ENCODE peak calls at places on chromosome 17, in four cellular contexts. K is spleen, A is transverse colon, B is upper lobe of left lung. C is an unnamed sample.

GRCh38 chr17:79626156-79626890 is 15.5 kb upstream of the RBFOX3 start:
- DNase-seq in K (peak), A (peak), B (no peak), C (peak)

GRCh38 chr17:63995626-63996025 is 2.5 kb upstream of the PRR29 start:
- DNase-seq in K (peak), A (no peak), B (no peak), C (peak)

GRCh38 chr17:58402047-58402446 is 15.3 kb downstream of the RNF43 start:
- DNase-seq in K (no peak), A (no peak), B (no peak), C (no peak)

GRCh38 chr17:72953621-72954020 is 138.9 kb downstream of the SLC39A11 start:
- DNase-seq in K (no peak), A (no peak), B (no peak), C (no peak)

GRCh38 chr17:51657224-51657623 is 396.9 kb downstream of the UTP18 start:
- DNase-seq in K (no peak), A (no peak), B (no peak), C (no peak)

GRCh38 chr17:6366144-6366755 is 68.7 kb downstream of the AIPL1 start:
- DNase-seq in K (no peak), A (no peak), B (no peak), C (no peak)

GRCh38 chr17:21214015-21214776 is at the start of gene TMEM11:
- DNase-seq in K (peak), A (peak), B (peak), C (peak)

GRCh38 chr17:61833536-61834203 is 29.7 kb downstream of the BRIP1 start:
- DNase-seq in K (no peak), A (no peak), B (no peak), C (no peak)

GRCh38 chr17:57372156-57372555 is 115.8 kb downstream of the MSI2 start:
- DNase-seq in K (no peak), A (no peak), B (no peak), C (no peak)

GRCh38 chr17:21467196-21467595 is 91.0 kb downstream of the KCNJ12 start:
- DNase-seq in K (no peak), A (no peak), B (no peak), C (no peak)

GRCh38 chr17:79936661-79937434 is 97.6 kb upstream of the CBX4 start:
- DNase-seq in K (peak), A (no peak), B (peak), C (peak)

GRCh38 chr17:5331506-5331905 is 49.4 kb downstream of the RABEP1 start:
- DNase-seq in K (no peak), A (no peak), B (no peak), C (no peak)

GRCh38 chr17:73231841-73232586 is 29.7 kb downstream of the CPSF4L start:
- DNase-seq in K (peak), A (peak), B (peak), C (peak)

GRCh38 chr17:63425478-63425877 is 20.6 kb downstream of the CYB561 start:
- DNase-seq in K (peak), A (peak), B (no peak), C (no peak)

GRCh38 chr17:30249460-30249859 is 14.0 kb upstream of the SLC6A4 start:
- DNase-seq in K (no peak), A (no peak), B (no peak), C (no peak)

GRCh38 chr17:69434164-69434579 is 19.7 kb downstream of the MAP2K6 start:
- DNase-seq in K (no peak), A (no peak), B (no peak), C (no peak)

GRCh38 chr17:2050246-2050866 is 4.5 kb upstream of the HIC1 start:
- DNase-seq in K (peak), A (peak), B (peak), C (peak)

GRCh38 chr17:83195330-83196087 is 116.1 kb downstream of the METRNL start:
- DNase-seq in K (peak), A (no peak), B (peak), C (no peak)

GRCh38 chr17:76147211-76148014 is 6.4 kb upstream of the FOXJ1 start:
- DNase-seq in K (peak), A (no peak), B (no peak), C (peak)

GRCh38 chr17:21173543-21173942 is 40.4 kb downstream of the TMEM11 start:
- DNase-seq in K (no peak), A (no peak), B (no peak), C (no peak)

GRCh38 chr17:47957591-47958490 is at the start of gene PRR15L:
- DNase-seq in K (no peak), A (peak), B (no peak), C (no peak)

GRCh38 chr17:31778538-31778937 is 80.5 kb downstream of the COPRS start:
- DNase-seq in K (no peak), A (no peak), B (no peak), C (no peak)

GRCh38 chr17:60971515-60972369 is 294.1 kb downstream of the BCAS3 start:
- DNase-seq in K (no peak), A (peak), B (no peak), C (peak)

DNA sequence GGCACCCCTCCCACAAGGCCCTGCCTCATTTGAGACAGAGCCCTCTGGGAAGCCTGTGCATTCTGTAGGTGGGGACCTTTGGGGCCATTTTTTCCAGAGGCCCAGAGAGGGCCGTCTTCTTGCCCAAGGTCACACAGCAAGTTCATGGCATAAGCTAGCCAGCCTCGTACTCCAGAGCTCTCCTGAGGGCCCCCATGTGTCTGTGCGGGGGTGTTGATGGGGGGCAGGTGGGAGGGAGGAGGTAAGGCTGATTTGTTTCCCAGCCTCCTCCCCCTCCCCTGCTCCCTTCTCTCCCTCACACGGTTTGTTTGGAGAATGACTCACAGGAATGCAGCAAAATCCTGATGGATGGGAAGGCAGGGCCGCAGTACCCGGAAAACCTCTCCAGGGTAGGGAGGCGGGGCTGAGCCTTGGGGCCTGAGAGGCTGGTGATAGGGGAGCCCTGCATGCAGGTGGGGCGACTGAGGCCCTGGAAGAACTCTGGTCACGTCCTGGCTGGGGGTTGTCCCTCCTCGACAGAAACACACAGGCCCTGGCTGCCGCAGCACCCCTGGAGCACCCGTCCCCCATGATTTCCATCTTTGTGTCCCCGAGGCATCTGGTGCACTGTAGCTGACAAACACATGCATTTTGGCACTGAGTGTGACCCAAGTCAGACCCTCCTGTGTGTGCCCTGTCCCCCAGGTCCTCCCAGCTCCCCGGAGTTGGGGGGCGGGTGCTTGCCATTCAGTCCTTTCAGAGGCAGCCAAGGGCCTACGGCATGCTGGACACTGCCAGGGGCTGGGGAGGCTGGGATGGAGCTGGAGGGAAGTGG is 29.7 kb downstream of the RAI1 start:
- DNase-seq in K (no peak), A (peak), B (no peak), C (peak)
- TF ChIP-seq POLR2A in K (no peak), A (no peak), B (no peak), C (no peak)

DNA sequence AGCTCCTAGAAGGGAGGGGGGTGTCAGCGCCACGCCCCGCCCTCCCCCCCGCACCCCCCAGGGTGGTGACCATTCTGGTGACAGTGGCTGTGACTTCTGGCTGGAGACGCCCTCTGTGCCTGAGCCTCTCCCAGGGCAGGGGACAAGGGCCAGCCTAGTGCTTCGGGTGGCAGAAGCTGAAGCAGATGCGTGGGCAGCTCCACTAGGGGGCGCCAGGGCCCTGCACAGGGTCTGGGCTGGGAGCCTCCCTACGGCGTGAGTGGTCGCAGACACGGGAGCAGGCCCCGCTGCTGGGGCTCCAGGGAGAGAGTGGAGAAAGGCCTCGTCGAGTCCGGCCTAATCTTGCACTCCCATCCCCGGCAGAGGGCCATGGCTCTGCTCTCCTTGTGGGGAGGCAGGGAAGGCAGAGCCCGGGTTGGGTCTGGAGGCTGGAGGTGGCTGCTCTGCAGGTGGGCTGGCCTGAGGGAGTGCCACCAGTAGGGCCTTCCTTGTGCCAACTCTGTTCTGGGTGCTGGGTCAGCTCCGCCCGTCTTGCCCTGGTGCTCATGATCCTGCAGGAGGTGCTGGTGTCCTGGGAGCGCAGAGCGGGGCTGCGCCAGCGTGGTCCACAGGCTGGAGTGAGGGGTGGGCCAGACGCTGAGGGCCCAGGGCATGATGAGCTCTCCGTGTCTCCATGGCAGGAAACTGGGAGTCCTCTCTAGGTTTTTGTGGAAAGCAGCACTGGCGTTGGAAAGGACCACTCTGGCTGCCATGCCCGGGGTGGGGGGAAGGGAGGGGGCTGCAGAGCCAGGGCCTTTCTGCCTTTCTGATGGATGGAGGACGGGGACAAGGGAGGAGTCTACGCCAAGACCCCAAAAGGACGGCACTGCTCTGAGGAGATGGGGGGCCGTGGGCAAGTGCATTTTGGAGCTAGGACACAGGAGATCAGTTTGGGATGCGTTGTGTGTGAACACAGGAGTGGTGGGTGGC is 2.5 kb downstream of the CENPX start:
- DNase-seq in K (peak), A (peak), B (peak), C (peak)
- TF ChIP-seq CTCF in K (peak), A (peak), B (peak), C (peak)

GRCh38 chr17:17709815-17710321 is 28.6 kb downstream of the RAI1 start:
- DNase-seq in K (no peak), A (no peak), B (no peak), C (no peak)
- TF ChIP-seq POLR2A in K (no peak), A (no peak), B (no peak), C (no peak)

GRCh38 chr17:78315355-78316114 is 44.3 kb downstream of the SOCS3 start:
- DNase-seq in K (no peak), A (peak), B (no peak), C (no peak)
- TF ChIP-seq CTCF in K (no peak), A (no peak), B (no peak), C (no peak)

GRCh38 chr17:44217738-44218343 is 1.6 kb downstream of the UBTF start:
- DNase-seq in K (peak), A (peak), B (no peak), C (peak)

GRCh38 chr17:44219126-44219635 is 294 bp downstream of the UBTF start:
- DNase-seq in K (no peak), A (peak), B (no peak), C (peak)

GRCh38 chr17:44219636-44220210 is at the start of gene UBTF:
- DNase-seq in K (peak), A (peak), B (peak), C (peak)

GRCh38 chr17:44216674-44217073 is 2.8 kb downstream of the UBTF start:
- DNase-seq in K (no peak), A (no peak), B (no peak), C (no peak)

DNA sequence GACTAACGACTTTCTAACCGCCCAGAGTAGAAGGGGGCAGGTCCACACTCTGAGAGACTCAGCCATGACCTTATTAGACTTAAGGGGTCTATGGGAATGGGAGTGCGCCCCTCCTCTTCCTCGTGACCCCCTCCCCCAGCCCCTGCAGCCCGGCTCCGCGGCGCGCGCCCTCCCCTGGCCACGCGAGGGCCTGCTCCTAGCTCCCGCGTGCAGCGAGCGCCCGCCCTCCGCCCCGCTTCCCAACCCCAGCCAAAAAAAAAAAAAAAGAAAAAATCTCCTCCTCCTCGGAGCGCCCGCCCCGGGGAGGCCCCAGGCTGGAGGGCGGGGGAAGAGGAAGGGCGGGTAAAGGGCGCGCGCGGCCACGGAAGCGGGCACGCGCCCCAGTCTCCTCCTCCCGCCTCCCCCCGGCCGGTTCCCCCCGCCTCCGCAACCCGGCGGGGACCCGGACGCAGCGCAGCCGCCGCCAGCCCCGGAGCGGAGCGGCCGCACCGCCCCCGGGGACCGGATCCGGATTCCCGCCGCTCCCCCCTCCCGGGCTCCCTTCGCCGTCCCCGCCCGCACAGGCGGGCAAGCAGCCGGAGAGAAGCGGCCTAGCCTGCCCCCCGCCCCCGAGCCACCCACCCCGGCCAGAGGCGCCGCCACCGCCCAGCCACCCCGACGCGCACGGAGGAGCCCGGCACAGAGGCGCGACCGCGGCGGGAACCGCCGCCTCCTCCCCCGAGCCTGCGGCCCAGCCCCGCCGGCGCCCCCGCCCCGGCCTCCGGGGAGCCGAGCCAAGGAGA is 940 bp downstream of the UBTF start:
- DNase-seq in K (peak), A (peak), B (peak), C (peak)
- TF ChIP-seq POLR2A in K (no peak), A (no peak), B (no peak), C (no peak)

DNA sequence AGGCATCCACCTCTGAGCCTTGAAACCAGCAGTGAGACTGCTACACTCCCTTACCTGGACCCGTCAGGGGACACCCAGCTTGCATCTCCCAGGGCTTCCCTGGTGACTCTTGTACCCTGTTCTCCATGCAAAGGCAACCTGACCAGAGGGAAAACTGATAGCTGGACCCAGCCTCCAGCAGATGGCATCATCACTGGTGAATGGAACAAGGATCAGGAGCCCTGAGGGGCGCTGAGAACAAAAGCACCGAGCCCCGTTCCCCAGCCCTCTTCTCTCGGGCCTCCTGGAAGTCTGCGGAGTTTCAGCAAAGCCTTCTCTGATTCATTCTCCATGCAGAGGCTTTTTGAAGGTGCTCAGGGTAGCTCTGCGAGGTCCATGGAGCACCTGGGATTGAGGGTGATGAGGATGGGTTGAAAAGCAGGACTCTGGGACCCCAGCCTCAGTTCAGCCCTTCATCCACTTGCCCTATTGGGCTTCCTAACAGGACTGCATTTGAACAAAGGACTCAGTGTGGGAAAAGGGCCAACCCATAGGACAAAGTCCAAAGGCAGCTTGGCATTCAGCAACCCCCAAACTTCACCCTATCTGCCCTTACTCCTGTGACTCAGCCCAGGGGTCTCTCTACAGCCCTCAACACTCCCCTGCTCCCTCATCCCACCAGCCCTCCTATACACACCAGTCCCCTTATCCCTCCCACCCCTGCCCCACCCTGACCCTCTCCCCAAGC is 45.0 kb upstream of the LHX1 start:
- DNase-seq in K (no peak), A (no peak), B (no peak), C (no peak)
- TF ChIP-seq CTCF in K (no peak), A (no peak), B (no peak), C (no peak)

GRCh38 chr17:8224891-8225812 is 14.8 kb upstream of the AURKB start:
- DNase-seq in K (no peak), A (no peak), B (peak), C (no peak)

GRCh38 chr17:8222630-8223355 is 12.4 kb upstream of the AURKB start:
- DNase-seq in K (peak), A (peak), B (peak), C (peak)

GRCh38 chr17:8221663-8222379 is 11.4 kb upstream of the AURKB start:
- DNase-seq in K (peak), A (peak), B (peak), C (peak)

GRCh38 chr17:8222380-8222629 is 11.9 kb upstream of the AURKB start:
- DNase-seq in K (no peak), A (no peak), B (no peak), C (no peak)

DNA sequence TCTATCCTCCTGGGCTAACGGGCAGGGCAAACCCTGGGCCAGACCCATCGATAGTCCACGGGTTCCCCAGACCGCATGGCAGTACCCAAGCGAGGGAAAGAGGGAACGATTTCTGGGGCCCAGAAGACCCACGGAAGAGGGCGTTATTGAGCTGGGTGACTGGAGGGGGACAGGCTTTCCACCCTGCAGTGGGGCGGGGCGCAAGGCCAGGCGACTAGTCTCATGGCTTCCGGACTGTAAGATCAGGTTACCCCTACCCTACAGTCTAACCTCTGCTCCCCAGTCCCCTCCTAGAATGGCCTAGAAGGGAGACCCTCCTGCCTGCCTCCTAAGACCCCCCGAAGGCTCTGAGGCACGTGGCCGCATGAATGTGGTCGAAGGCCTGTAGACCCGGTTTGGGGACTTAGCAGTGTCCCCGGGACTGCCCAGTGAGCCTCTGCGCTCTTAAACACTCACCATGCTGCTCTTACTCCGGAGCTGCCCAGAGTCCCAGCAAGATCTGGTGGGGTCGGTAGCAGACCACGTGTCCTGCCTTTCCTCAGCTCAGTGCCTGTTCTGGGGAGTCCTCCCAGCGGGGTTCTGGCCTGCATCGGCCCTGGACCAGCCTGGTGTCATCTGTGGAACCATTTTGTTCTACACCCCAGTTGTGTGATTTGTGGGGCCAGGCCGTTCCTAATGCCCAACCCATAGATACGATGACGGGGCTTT is 13.1 kb upstream of the AURKB start:
- DNase-seq in K (peak), A (peak), B (peak), C (peak)
- TF ChIP-seq POLR2A in K (no peak), A (peak), B (no peak), C (no peak)

GRCh38 chr17:81176656-81177055 is 10.6 kb upstream of the AATK start:
- DNase-seq in K (no peak), A (no peak), B (no peak), C (no peak)
- TF ChIP-seq CTCF in K (no peak), A (no peak), B (no peak), C (no peak)

GRCh38 chr17:7404737-7405412 is 978 bp upstream of the TMEM256 start:
- DNase-seq in K (peak), A (no peak), B (peak), C (peak)

GRCh38 chr17:7403902-7404736 is at the start of gene TMEM256:
- DNase-seq in K (peak), A (peak), B (peak), C (peak)

GRCh38 chr17:7405882-7406825 is 1.5 kb upstream of the NLGN2 start:
- DNase-seq in K (no peak), A (no peak), B (no peak), C (no peak)

GRCh38 chr17:7407033-7407432 is 612 bp upstream of the NLGN2 start:
- DNase-seq in K (no peak), A (no peak), B (no peak), C (no peak)

GRCh38 chr17:7405413-7405881 is 1.6 kb upstream of the TMEM256 start:
- DNase-seq in K (no peak), A (no peak), B (peak), C (no peak)
- TF ChIP-seq POLR2A in K (no peak), A (no peak), B (no peak), C (no peak)

GRCh38 chr17:15999141-15999973 is at the start of the genes TTC19 and ZSWIM7:
- DNase-seq in K (peak), A (peak), B (peak), C (peak)
- TF ChIP-seq CTCF in K (no peak), A (peak), B (no peak), C (peak)

C was measured in right lobe of liver.